ENCODE peak calls at places on chromosomes 12 and 14, in five cellular contexts. One of them, this sample, is unnamed.

GRCh38 chr12:76119887-76120286 is 35.4 kb upstream of the NAP1L1 start:
- DNase-seq in neural progenitor cell: peak; percentile 8
- DNase-seq in HCT116: no peak
- DNase-seq in MM.1S: no peak
- DNase-seq in SK-N-SH: no peak
- DNase-seq in this sample: no peak

GRCh38 chr12:28535216-28535615 is 345.0 kb downstream of the CCDC91 start:
- DNase-seq in neural progenitor cell: no peak
- DNase-seq in HCT116: no peak
- DNase-seq in MM.1S: no peak
- DNase-seq in SK-N-SH: no peak
- DNase-seq in this sample: peak; percentile 57

GRCh38 chr12:52062167-52063080 is 7.4 kb upstream of the ATG101 start:
- DNase-seq in neural progenitor cell: no peak
- DNase-seq in HCT116: no peak
- DNase-seq in MM.1S: no peak
- DNase-seq in SK-N-SH: peak; percentile 57
- DNase-seq in this sample: no peak

GRCh38 chr12:7439579-7440505 is 4.1 kb downstream of the CD163L1 start:
- DNase-seq in neural progenitor cell: peak; percentile 79
- DNase-seq in HCT116: no peak
- DNase-seq in MM.1S: no peak
- DNase-seq in SK-N-SH: peak; percentile 70
- DNase-seq in this sample: no peak

GRCh38 chr12:108543642-108544041 is 17.3 kb downstream of the SART3 start:
- DNase-seq in neural progenitor cell: no peak
- DNase-seq in HCT116: no peak
- DNase-seq in MM.1S: no peak
- DNase-seq in SK-N-SH: no peak
- DNase-seq in this sample: no peak

GRCh38 chr14:85533821-85534271 is 3.9 kb downstream of the FLRT2 start:
- DNase-seq in neural progenitor cell: no peak
- DNase-seq in HCT116: no peak
- DNase-seq in MM.1S: no peak
- DNase-seq in SK-N-SH: no peak
- DNase-seq in this sample: no peak

GRCh38 chr12:53968214-53969127 is 4.5 kb upstream of the HOXC11 start:
- DNase-seq in neural progenitor cell: no peak
- DNase-seq in HCT116: no peak
- DNase-seq in MM.1S: no peak
- DNase-seq in SK-N-SH: no peak
- DNase-seq in this sample: no peak

GRCh38 chr12:59193476-59194050 is 273.3 kb upstream of the LRIG3 start:
- DNase-seq in neural progenitor cell: no peak
- DNase-seq in HCT116: no peak
- DNase-seq in MM.1S: no peak
- DNase-seq in SK-N-SH: no peak
- DNase-seq in this sample: peak; percentile 65

GRCh38 chr14:80978403-80978802 is 23.0 kb downstream of the TSHR start:
- DNase-seq in neural progenitor cell: no peak
- DNase-seq in HCT116: no peak
- DNase-seq in MM.1S: no peak
- DNase-seq in SK-N-SH: peak; percentile 19
- DNase-seq in this sample: no peak

GRCh38 chr12:52213541-52214420 is 19.3 kb upstream of the KRT7 start:
- DNase-seq in neural progenitor cell: peak; percentile 90
- DNase-seq in HCT116: peak; percentile 82
- DNase-seq in MM.1S: peak; percentile 57
- DNase-seq in SK-N-SH: peak; percentile 82
- DNase-seq in this sample: peak; percentile 96

GRCh38 chr12:1047898-1048660 is 57.1 kb downstream of the ERC1 start:
- DNase-seq in neural progenitor cell: no peak
- DNase-seq in HCT116: no peak
- DNase-seq in MM.1S: no peak
- DNase-seq in SK-N-SH: peak; percentile 66
- DNase-seq in this sample: no peak

GRCh38 chr12:88391556-88391955 is 188.7 kb downstream of the KITLG start:
- DNase-seq in neural progenitor cell: no peak
- DNase-seq in HCT116: peak; percentile 6
- DNase-seq in MM.1S: peak; percentile 59
- DNase-seq in SK-N-SH: peak; percentile 14
- DNase-seq in this sample: peak; percentile 62

GRCh38 chr12:114936148-114937099 is 252.4 kb upstream of the TBX3 start:
- DNase-seq in neural progenitor cell: no peak
- DNase-seq in HCT116: no peak
- DNase-seq in MM.1S: no peak
- DNase-seq in SK-N-SH: no peak
- DNase-seq in this sample: peak; percentile 46
- TF ChIP-seq EZH2phosphoT487 in neural progenitor cell: no peak
- TF ChIP-seq EZH2phosphoT487 in HCT116: no peak
- TF ChIP-seq EZH2phosphoT487 in MM.1S: no peak
- TF ChIP-seq EZH2phosphoT487 in SK-N-SH: no peak
- TF ChIP-seq EZH2phosphoT487 in this sample: no peak

DNA sequence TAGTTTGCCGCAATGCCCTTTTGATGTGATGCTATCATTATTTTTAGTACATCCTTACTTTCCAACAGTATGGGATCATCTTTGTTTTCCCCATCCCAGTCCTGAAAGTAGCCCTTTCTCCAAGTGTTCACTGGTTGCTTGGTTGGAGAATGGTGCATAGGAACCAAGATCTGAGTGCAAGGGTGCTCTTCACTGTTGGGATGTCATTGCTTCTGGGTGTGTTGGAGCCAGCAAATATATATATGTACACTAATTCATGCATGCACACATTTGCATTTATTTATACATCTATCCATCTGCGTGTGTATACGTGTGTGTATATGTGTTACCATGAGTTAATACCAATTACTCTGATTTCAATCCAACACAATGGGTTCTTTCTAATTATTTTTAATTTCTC is 64.1 kb upstream of the RFLNA start:
- DNase-seq in neural progenitor cell: no peak
- DNase-seq in HCT116: no peak
- DNase-seq in MM.1S: no peak
- DNase-seq in SK-N-SH: no peak
- DNase-seq in this sample: no peak
- H3K9ac ChIP-seq in neural progenitor cell: no peak overlapping the region
- H3K9ac ChIP-seq in HCT116: no peak overlapping the region
- H3K9ac ChIP-seq in MM.1S: no peak overlapping the region
- H3K9ac ChIP-seq in SK-N-SH: no peak overlapping the region
- H3K9ac ChIP-seq in this sample: no peak overlapping the region

GRCh38 chr14:102501751-102502315 is 7.7 kb downstream of the ANKRD9 start:
- DNase-seq in neural progenitor cell: no peak
- DNase-seq in HCT116: no peak
- DNase-seq in MM.1S: no peak
- DNase-seq in SK-N-SH: no peak
- DNase-seq in this sample: no peak
- TF ChIP-seq CTCF in neural progenitor cell: peak; percentile 24
- TF ChIP-seq CTCF in HCT116: peak; percentile 58
- TF ChIP-seq CTCF in MM.1S: no peak
- TF ChIP-seq CTCF in SK-N-SH: peak; percentile 36
- TF ChIP-seq CTCF in this sample: peak; percentile 50

DNA sequence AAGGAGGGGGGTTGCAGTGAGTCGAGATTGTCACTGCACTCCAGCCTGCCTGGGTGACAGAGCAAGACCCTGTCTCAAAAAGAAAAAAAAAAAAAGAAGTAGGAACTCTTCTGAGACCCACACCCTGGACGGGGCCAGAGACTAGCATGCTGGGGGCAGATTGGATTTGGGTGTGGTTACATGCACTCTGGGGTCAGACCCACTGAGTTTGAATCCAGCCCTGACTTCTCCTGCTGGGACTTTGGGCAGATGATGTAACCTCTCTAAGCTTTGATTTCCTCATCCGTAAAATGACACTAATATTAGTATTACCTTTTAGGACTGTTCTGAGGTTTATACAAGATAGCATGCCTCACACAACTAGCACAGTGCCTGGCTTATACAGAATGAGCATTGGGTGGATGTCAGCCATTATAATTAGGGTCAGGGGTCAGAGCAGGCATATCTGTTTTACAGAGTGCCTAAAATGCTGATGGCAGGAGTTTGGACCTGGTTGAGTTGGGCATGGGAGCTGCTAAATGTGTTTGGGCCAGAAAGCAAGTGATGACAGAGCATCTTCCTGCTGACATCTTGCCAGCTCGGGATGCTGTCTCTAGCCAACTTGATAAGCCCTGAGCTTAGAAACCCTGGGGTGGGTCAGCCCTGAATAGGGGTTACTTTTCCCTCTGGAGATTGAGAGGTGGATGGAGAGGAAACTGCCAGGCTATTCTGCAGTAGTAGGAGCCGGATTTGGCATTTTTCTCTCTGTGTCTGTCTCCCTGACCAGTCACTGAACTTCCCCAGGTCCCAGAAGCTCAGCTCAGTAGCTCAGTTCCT is 15.5 kb downstream of the TPCN1 start:
- DNase-seq in neural progenitor cell: no peak
- DNase-seq in HCT116: no peak
- DNase-seq in MM.1S: no peak
- DNase-seq in SK-N-SH: no peak
- DNase-seq in this sample: no peak
- TF ChIP-seq EZH2phosphoT487 in neural progenitor cell: no peak
- TF ChIP-seq EZH2phosphoT487 in HCT116: no peak
- TF ChIP-seq EZH2phosphoT487 in MM.1S: no peak
- TF ChIP-seq EZH2phosphoT487 in SK-N-SH: no peak
- TF ChIP-seq EZH2phosphoT487 in this sample: no peak

DNA sequence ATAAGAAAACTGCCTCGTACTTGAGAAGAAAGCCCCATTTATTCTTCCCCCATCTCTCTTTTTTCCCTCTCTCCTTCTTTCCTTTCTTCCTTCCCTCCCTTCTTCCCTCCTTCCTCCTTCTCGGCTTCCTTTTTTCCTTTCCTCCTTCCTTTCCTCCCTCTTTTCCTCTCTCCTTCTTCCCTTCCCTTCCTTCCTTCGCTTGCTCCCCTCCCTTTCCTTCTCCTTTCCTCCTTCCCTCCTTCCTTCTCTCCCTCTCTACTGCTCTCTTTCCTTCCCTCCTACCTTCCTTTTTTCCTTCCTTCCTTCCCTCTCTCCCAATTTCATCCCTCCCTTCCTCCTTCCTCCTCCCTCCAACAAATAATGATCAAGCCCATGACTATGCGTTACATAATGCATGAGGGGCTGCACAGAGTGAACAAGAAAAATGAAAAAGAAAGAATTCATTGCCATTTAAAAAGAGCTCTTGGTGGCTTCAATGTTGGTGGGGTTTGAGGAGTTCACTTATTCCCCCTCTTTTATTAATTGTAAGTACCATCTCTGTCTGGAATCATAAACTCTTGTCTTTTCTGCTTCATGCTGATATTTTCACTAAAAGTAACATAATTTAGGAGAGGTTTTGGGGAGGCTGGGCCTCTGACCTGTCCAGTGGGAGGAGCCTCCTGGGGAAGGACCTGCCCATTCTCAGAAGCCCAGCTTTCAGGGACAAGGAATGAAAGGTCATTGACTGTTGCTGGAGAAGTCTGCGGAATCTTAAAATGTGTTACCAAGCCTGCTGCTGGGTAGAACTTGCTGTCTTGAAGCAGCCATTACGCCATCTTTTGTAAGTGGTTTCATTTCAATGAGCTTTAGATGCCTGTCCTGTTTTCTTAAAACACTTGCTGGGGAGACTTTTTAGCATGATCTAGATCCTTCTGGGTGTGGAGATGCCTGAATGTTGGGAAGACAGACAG is 144.3 kb downstream of the CHST11 start:
- DNase-seq in neural progenitor cell: no peak
- DNase-seq in HCT116: no peak
- DNase-seq in MM.1S: no peak
- DNase-seq in SK-N-SH: no peak
- DNase-seq in this sample: no peak
- H3K9ac ChIP-seq in neural progenitor cell: no peak overlapping the region
- H3K9ac ChIP-seq in HCT116: no peak overlapping the region
- H3K9ac ChIP-seq in MM.1S: no peak overlapping the region
- H3K9ac ChIP-seq in SK-N-SH: no peak overlapping the region
- H3K9ac ChIP-seq in this sample: no peak overlapping the region

GRCh38 chr12:124177276-124177950 is 117.5 kb upstream of the RFLNA start:
- DNase-seq in neural progenitor cell: no peak
- DNase-seq in HCT116: no peak
- DNase-seq in MM.1S: no peak
- DNase-seq in SK-N-SH: no peak
- DNase-seq in this sample: no peak
- TF ChIP-seq CTCF in neural progenitor cell: no peak
- TF ChIP-seq CTCF in HCT116: no peak
- TF ChIP-seq CTCF in MM.1S: no peak
- TF ChIP-seq CTCF in SK-N-SH: no peak
- TF ChIP-seq CTCF in this sample: no peak

DNA sequence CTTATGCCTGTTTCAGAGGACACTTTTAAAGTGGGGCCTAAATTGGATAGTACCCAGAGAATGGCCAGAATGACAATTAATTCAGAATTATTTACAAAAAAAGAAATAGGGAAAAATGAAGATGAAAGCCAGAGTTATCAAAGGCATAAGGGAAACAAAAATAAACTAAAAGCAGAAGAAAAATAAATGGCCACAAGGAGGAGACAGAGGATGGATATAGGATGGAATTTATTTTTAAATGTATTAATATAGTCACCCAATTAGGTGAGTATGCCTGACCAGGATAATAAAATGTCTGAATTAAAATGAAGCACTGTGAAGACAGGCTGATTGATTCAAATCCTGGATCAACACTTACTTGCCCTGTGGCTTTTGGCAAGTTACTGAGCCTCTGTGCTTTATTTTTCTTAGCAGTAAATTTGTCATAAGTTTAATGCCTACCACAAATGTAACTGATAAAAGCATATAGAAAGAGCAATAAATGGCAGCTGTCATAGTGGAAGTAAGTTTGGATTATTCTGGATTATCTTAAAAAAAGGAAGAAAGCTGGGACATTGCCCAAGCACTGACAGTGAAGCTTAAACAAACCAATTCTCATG is 3.4 kb downstream of the CLEC9A start:
- DNase-seq in neural progenitor cell: no peak
- DNase-seq in HCT116: no peak
- DNase-seq in MM.1S: peak; percentile 51
- DNase-seq in SK-N-SH: no peak
- DNase-seq in this sample: peak; percentile 42
- TF ChIP-seq EZH2phosphoT487 in neural progenitor cell: no peak
- TF ChIP-seq EZH2phosphoT487 in HCT116: no peak
- TF ChIP-seq EZH2phosphoT487 in MM.1S: no peak
- TF ChIP-seq EZH2phosphoT487 in SK-N-SH: no peak
- TF ChIP-seq EZH2phosphoT487 in this sample: no peak

GRCh38 chr12:42565633-42566032 is 23.9 kb downstream of the PRICKLE1 start:
- DNase-seq in neural progenitor cell: peak; percentile 20
- DNase-seq in HCT116: no peak
- DNase-seq in MM.1S: no peak
- DNase-seq in SK-N-SH: no peak
- DNase-seq in this sample: no peak
- H3K9ac ChIP-seq in neural progenitor cell: no peak overlapping the region
- H3K9ac ChIP-seq in HCT116: no peak overlapping the region
- H3K9ac ChIP-seq in MM.1S: no peak overlapping the region
- H3K9ac ChIP-seq in SK-N-SH: no peak overlapping the region
- H3K9ac ChIP-seq in this sample: no peak overlapping the region

GRCh38 chr12:116420476-116420875 is 138.7 kb upstream of the MAP1LC3B2 start:
- DNase-seq in neural progenitor cell: no peak
- DNase-seq in HCT116: no peak
- DNase-seq in MM.1S: no peak
- DNase-seq in SK-N-SH: no peak
- DNase-seq in this sample: no peak

GRCh38 chr12:116421785-116422538 is 137.2 kb upstream of the MAP1LC3B2 start:
- DNase-seq in neural progenitor cell: no peak
- DNase-seq in HCT116: no peak
- DNase-seq in MM.1S: no peak
- DNase-seq in SK-N-SH: no peak
- DNase-seq in this sample: no peak

GRCh38 chr12:116425256-116426193 is 133.7 kb upstream of the MAP1LC3B2 start:
- DNase-seq in neural progenitor cell: no peak
- DNase-seq in HCT116: no peak
- DNase-seq in MM.1S: no peak
- DNase-seq in SK-N-SH: no peak
- DNase-seq in this sample: no peak

GRCh38 chr12:116426391-116427136 is 132.6 kb upstream of the MAP1LC3B2 start:
- DNase-seq in neural progenitor cell: peak; percentile 50
- DNase-seq in HCT116: peak; percentile 87
- DNase-seq in MM.1S: no peak
- DNase-seq in SK-N-SH: peak; percentile 35
- DNase-seq in this sample: peak; percentile 99

GRCh38 chr12:116423053-116423452 is 136.1 kb upstream of the MAP1LC3B2 start:
- DNase-seq in neural progenitor cell: no peak
- DNase-seq in HCT116: no peak
- DNase-seq in MM.1S: no peak
- DNase-seq in SK-N-SH: no peak
- DNase-seq in this sample: peak; percentile 48
- TF ChIP-seq CTCF in neural progenitor cell: no peak
- TF ChIP-seq CTCF in HCT116: no peak
- TF ChIP-seq CTCF in MM.1S: no peak
- TF ChIP-seq CTCF in SK-N-SH: no peak
- TF ChIP-seq CTCF in this sample: no peak